ENCODE peak calls at places on chromosome 2, in six cellular contexts. One of them, this sample, is unnamed.

GRCh38 chr2:158102446-158102845 is 770 bp downstream of the UPP2 start:
- DNase-seq in GM06990: no peak
- DNase-seq in dorsolateral prefrontal cortex: no peak
- DNase-seq in OCI-LY7: no peak
- DNase-seq in astrocyte of the spinal cord: no peak
- DNase-seq in MM.1S: no peak
- DNase-seq in this sample: no peak

GRCh38 chr2:66547113-66547512 is 112.2 kb downstream of the MEIS1 start:
- DNase-seq in GM06990: no peak
- DNase-seq in MM.1S: no peak
- DNase-seq in dorsolateral prefrontal cortex: no peak
- DNase-seq in astrocyte of the spinal cord: no peak
- DNase-seq in OCI-LY7: no peak
- DNase-seq in this sample: no peak

GRCh38 chr2:1584051-1584531 is 160.2 kb downstream of the PXDN start:
- DNase-seq in OCI-LY7: no peak
- DNase-seq in astrocyte of the spinal cord: no peak
- DNase-seq in dorsolateral prefrontal cortex: no peak
- DNase-seq in GM06990: no peak
- DNase-seq in MM.1S: no peak
- DNase-seq in this sample: no peak

GRCh38 chr2:105802587-105802986 is 57.9 kb downstream of the NCK2 start:
- DNase-seq in OCI-LY7: peak
- DNase-seq in MM.1S: peak
- DNase-seq in GM06990: peak
- DNase-seq in dorsolateral prefrontal cortex: no peak
- DNase-seq in astrocyte of the spinal cord: no peak
- DNase-seq in this sample: no peak

GRCh38 chr2:109148347-109148746 is 19.3 kb downstream of the SH3RF3 start:
- DNase-seq in MM.1S: no peak
- DNase-seq in astrocyte of the spinal cord: no peak
- DNase-seq in dorsolateral prefrontal cortex: no peak
- DNase-seq in OCI-LY7: no peak
- DNase-seq in GM06990: no peak
- DNase-seq in this sample: no peak

GRCh38 chr2:100818606-100819364 is 1.2 kb upstream of the NPAS2 start:
- DNase-seq in OCI-LY7: no peak
- DNase-seq in astrocyte of the spinal cord: peak
- DNase-seq in MM.1S: no peak
- DNase-seq in GM06990: no peak
- DNase-seq in dorsolateral prefrontal cortex: no peak
- DNase-seq in this sample: peak

GRCh38 chr2:206531996-206532543 is 88.7 kb downstream of the ADAM23 start:
- DNase-seq in MM.1S: peak
- DNase-seq in OCI-LY7: no peak
- DNase-seq in astrocyte of the spinal cord: peak
- DNase-seq in GM06990: no peak
- DNase-seq in dorsolateral prefrontal cortex: peak
- DNase-seq in this sample: no peak

GRCh38 chr2:95149397-95149984 is 10.2 kb downstream of the ZNF514 start:
- DNase-seq in dorsolateral prefrontal cortex: no peak
- DNase-seq in astrocyte of the spinal cord: no peak
- DNase-seq in OCI-LY7: no peak
- DNase-seq in GM06990: no peak
- DNase-seq in MM.1S: no peak
- DNase-seq in this sample: no peak

GRCh38 chr2:183729380-183729779 is 605.1 kb downstream of the NUP35 start:
- DNase-seq in MM.1S: no peak
- DNase-seq in dorsolateral prefrontal cortex: no peak
- DNase-seq in GM06990: no peak
- DNase-seq in astrocyte of the spinal cord: no peak
- DNase-seq in OCI-LY7: no peak
- DNase-seq in this sample: no peak

GRCh38 chr2:219035942-219036341 is 5.4 kb downstream of the CFAP65 start:
- DNase-seq in OCI-LY7: no peak
- DNase-seq in GM06990: no peak
- DNase-seq in astrocyte of the spinal cord: no peak
- DNase-seq in dorsolateral prefrontal cortex: no peak
- DNase-seq in MM.1S: no peak
- DNase-seq in this sample: no peak

GRCh38 chr2:142834003-142834402 is 43.5 kb upstream of the KYNU start:
- DNase-seq in astrocyte of the spinal cord: peak
- DNase-seq in MM.1S: no peak
- DNase-seq in dorsolateral prefrontal cortex: no peak
- DNase-seq in GM06990: peak
- DNase-seq in OCI-LY7: no peak
- DNase-seq in this sample: no peak

GRCh38 chr2:219844756-219845155 is 217.3 kb downstream of the SLC4A3 start:
- DNase-seq in dorsolateral prefrontal cortex: no peak
- DNase-seq in GM06990: no peak
- DNase-seq in MM.1S: peak
- DNase-seq in OCI-LY7: peak
- DNase-seq in astrocyte of the spinal cord: no peak
- DNase-seq in this sample: no peak

GRCh38 chr2:239327536-239328305 is 73.1 kb downstream of the HDAC4 start:
- DNase-seq in OCI-LY7: no peak
- DNase-seq in dorsolateral prefrontal cortex: no peak
- DNase-seq in MM.1S: no peak
- DNase-seq in GM06990: peak
- DNase-seq in astrocyte of the spinal cord: no peak
- DNase-seq in this sample: no peak

GRCh38 chr2:240182001-240182400 is 41.5 kb upstream of the OTOS start:
- DNase-seq in dorsolateral prefrontal cortex: no peak
- DNase-seq in MM.1S: no peak
- DNase-seq in OCI-LY7: no peak
- DNase-seq in GM06990: no peak
- DNase-seq in astrocyte of the spinal cord: no peak
- DNase-seq in this sample: no peak

GRCh38 chr2:191280834-191281756 is 35.9 kb downstream of the MYO1B start:
- DNase-seq in GM06990: no peak
- DNase-seq in dorsolateral prefrontal cortex: no peak
- DNase-seq in OCI-LY7: no peak
- DNase-seq in MM.1S: no peak
- DNase-seq in astrocyte of the spinal cord: no peak
- DNase-seq in this sample: no peak

GRCh38 chr2:175282300-175282699 is 100.8 kb upstream of the ATP5MC3 start:
- DNase-seq in MM.1S: peak
- DNase-seq in OCI-LY7: peak
- DNase-seq in astrocyte of the spinal cord: peak
- DNase-seq in dorsolateral prefrontal cortex: no peak
- DNase-seq in GM06990: peak
- DNase-seq in this sample: no peak

GRCh38 chr2:170255971-170256370 is 78.0 kb downstream of the MYO3B start:
- DNase-seq in GM06990: no peak
- DNase-seq in OCI-LY7: no peak
- DNase-seq in astrocyte of the spinal cord: peak
- DNase-seq in dorsolateral prefrontal cortex: no peak
- DNase-seq in MM.1S: no peak
- DNase-seq in this sample: no peak

GRCh38 chr2:217863874-217864273 is 138.9 kb downstream of the TNS1 start:
- DNase-seq in MM.1S: no peak
- DNase-seq in dorsolateral prefrontal cortex: no peak
- DNase-seq in OCI-LY7: no peak
- DNase-seq in astrocyte of the spinal cord: no peak
- DNase-seq in GM06990: no peak
- DNase-seq in this sample: no peak

GRCh38 chr2:191322838-191323506 is 77.8 kb downstream of the MYO1B start:
- DNase-seq in OCI-LY7: no peak
- DNase-seq in dorsolateral prefrontal cortex: no peak
- DNase-seq in MM.1S: no peak
- DNase-seq in GM06990: no peak
- DNase-seq in astrocyte of the spinal cord: no peak
- DNase-seq in this sample: no peak

GRCh38 chr2:1685957-1686783 is 58.1 kb downstream of the PXDN start:
- DNase-seq in OCI-LY7: no peak
- DNase-seq in GM06990: no peak
- DNase-seq in dorsolateral prefrontal cortex: no peak
- DNase-seq in astrocyte of the spinal cord: peak
- DNase-seq in MM.1S: no peak
- DNase-seq in this sample: no peak

GRCh38 chr2:1887106-1887505 is 142.8 kb upstream of the PXDN start:
- DNase-seq in GM06990: no peak
- DNase-seq in OCI-LY7: no peak
- DNase-seq in dorsolateral prefrontal cortex: no peak
- DNase-seq in MM.1S: no peak
- DNase-seq in astrocyte of the spinal cord: no peak
- DNase-seq in this sample: no peak

GRCh38 chr2:169765523-169765922 is 31.9 kb downstream of the KLHL23 start:
- DNase-seq in astrocyte of the spinal cord: peak
- DNase-seq in OCI-LY7: no peak
- DNase-seq in GM06990: no peak
- DNase-seq in MM.1S: no peak
- DNase-seq in dorsolateral prefrontal cortex: no peak
- DNase-seq in this sample: no peak

GRCh38 chr2:7348761-7349160 is 431.5 kb downstream of the RNF144A start:
- DNase-seq in MM.1S: no peak
- DNase-seq in astrocyte of the spinal cord: no peak
- DNase-seq in dorsolateral prefrontal cortex: no peak
- DNase-seq in OCI-LY7: no peak
- DNase-seq in GM06990: no peak
- DNase-seq in this sample: no peak

GRCh38 chr2:106160786-106161261 is 33.3 kb downstream of the UXS1 start:
- DNase-seq in GM06990: no peak
- DNase-seq in dorsolateral prefrontal cortex: no peak
- DNase-seq in MM.1S: no peak
- DNase-seq in astrocyte of the spinal cord: no peak
- DNase-seq in OCI-LY7: peak
- DNase-seq in this sample: no peak

GRCh38 chr2:23988371-23988770 is 21.5 kb upstream of the MFSD2B start:
- DNase-seq in OCI-LY7: peak
- DNase-seq in GM06990: no peak
- DNase-seq in MM.1S: peak
- DNase-seq in astrocyte of the spinal cord: no peak
- DNase-seq in dorsolateral prefrontal cortex: no peak
- DNase-seq in this sample: no peak

GRCh38 chr2:172334988-172335387 is 92.4 kb upstream of the ITGA6 start:
- DNase-seq in astrocyte of the spinal cord: no peak
- DNase-seq in GM06990: no peak
- DNase-seq in OCI-LY7: no peak
- DNase-seq in dorsolateral prefrontal cortex: no peak
- DNase-seq in MM.1S: no peak
- DNase-seq in this sample: no peak

GRCh38 chr2:84846732-84847131 is 34.2 kb downstream of the TRABD2A start:
- DNase-seq in dorsolateral prefrontal cortex: no peak
- DNase-seq in GM06990: no peak
- DNase-seq in OCI-LY7: no peak
- DNase-seq in astrocyte of the spinal cord: peak
- DNase-seq in MM.1S: no peak
- DNase-seq in this sample: no peak

GRCh38 chr2:134406311-134406710 is 152.4 kb downstream of the MGAT5 start:
- DNase-seq in MM.1S: no peak
- DNase-seq in dorsolateral prefrontal cortex: no peak
- DNase-seq in GM06990: no peak
- DNase-seq in astrocyte of the spinal cord: no peak
- DNase-seq in OCI-LY7: no peak
- DNase-seq in this sample: no peak

GRCh38 chr2:155209696-155210449 is 511.4 kb downstream of the KCNJ3 start:
- DNase-seq in astrocyte of the spinal cord: no peak
- DNase-seq in OCI-LY7: no peak
- DNase-seq in GM06990: no peak
- DNase-seq in MM.1S: no peak
- DNase-seq in dorsolateral prefrontal cortex: no peak
- DNase-seq in this sample: no peak
- TF ChIP-seq CTCF in astrocyte of the spinal cord: no peak
- TF ChIP-seq CTCF in OCI-LY7: no peak
- TF ChIP-seq CTCF in GM06990: no peak
- TF ChIP-seq CTCF in MM.1S: no peak
- TF ChIP-seq CTCF in dorsolateral prefrontal cortex: no peak
- TF ChIP-seq CTCF in this sample: no peak

GRCh38 chr2:160918909-160919503 is 241.2 kb upstream of the TANK start:
- DNase-seq in dorsolateral prefrontal cortex: peak
- DNase-seq in MM.1S: peak
- DNase-seq in OCI-LY7: peak
- DNase-seq in GM06990: peak
- DNase-seq in astrocyte of the spinal cord: peak
- DNase-seq in this sample: peak
- TF ChIP-seq CTCF in dorsolateral prefrontal cortex: peak
- TF ChIP-seq CTCF in MM.1S: peak
- TF ChIP-seq CTCF in OCI-LY7: peak
- TF ChIP-seq CTCF in GM06990: peak
- TF ChIP-seq CTCF in astrocyte of the spinal cord: peak
- TF ChIP-seq CTCF in this sample: peak

DNA sequence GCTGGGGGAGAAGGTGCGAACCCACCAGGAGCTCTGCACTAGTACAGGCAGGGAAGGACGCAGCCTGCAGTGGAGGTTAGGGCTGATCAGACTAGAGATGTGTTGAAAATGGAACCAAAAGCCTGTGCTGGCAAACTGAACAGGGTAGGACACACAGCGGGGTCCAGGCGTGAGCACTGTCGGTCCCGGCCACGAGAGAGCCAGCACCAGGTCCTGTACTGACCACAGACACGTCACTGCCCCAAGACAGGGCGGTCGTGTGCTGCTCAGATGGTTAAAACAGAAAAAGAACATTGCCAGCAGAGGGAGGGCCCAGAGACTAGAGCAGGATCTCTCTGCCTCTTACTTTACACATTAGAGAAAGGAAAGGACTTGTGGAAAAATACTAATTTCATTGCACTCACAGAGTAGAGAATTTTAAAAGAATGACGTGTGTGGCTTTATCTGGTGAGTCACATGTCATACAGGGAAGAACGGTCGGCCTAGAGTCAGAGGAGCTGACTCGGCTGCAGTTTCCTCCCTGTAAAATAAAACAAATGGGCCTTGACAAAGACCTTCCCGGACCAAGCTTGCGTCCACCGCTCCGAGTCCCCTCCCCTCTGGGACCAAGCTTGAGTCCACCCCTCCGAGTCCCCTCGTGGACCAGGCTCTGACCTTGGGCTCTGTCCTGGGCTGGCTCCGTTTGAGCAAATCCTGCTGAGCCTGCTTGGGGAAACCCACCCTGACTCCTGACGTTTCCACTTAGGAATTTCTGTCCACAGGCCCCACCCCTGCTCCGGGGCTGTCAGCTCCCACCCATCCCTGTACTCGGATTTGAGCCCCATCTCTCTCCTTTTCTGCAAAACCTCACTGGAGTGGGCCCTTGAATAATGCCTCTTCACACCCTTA is 16.7 kb upstream of the ADI1 start:
- DNase-seq in astrocyte of the spinal cord: peak
- DNase-seq in dorsolateral prefrontal cortex: no peak
- DNase-seq in MM.1S: no peak
- DNase-seq in OCI-LY7: peak
- DNase-seq in GM06990: no peak
- DNase-seq in this sample: no peak
- TF ChIP-seq CTCF in astrocyte of the spinal cord: peak
- TF ChIP-seq CTCF in dorsolateral prefrontal cortex: no peak
- TF ChIP-seq CTCF in MM.1S: no peak
- TF ChIP-seq CTCF in OCI-LY7: peak
- TF ChIP-seq CTCF in GM06990: no peak
- TF ChIP-seq CTCF in this sample: no peak

DNA sequence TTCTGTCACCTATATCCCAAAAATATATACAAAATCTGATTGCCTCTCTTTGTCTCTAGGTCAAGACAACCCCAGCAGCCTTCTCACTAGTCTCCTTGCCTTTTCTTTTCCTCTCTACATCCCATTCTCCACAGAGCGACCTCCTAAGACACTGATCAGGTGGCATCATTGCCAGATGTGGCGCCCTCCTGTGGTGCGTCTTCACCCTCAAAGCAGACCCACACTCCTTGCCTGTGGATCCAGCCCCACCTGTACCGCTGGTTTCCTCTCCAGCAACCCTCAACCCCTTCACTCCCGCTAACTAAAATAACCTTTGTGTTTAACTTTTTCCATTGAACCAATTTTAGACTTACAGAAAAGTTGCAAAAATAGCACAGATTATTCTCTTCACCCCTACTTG is 273.3 kb downstream of the GLI2 start:
- DNase-seq in MM.1S: no peak
- DNase-seq in astrocyte of the spinal cord: no peak
- DNase-seq in dorsolateral prefrontal cortex: no peak
- DNase-seq in OCI-LY7: peak
- DNase-seq in GM06990: no peak
- DNase-seq in this sample: no peak
- TF ChIP-seq CTCF in MM.1S: no peak
- TF ChIP-seq CTCF in astrocyte of the spinal cord: peak
- TF ChIP-seq CTCF in dorsolateral prefrontal cortex: no peak
- TF ChIP-seq CTCF in OCI-LY7: peak
- TF ChIP-seq CTCF in GM06990: peak
- TF ChIP-seq CTCF in this sample: peak

This sample was measured in progenitor cell of endocrine pancreas.